ENCODE peak calls at places on chromosomes 5 and 9, in four cellular contexts. Q, O, K and X are unnamed samples. For H3K4me1, the result is how much of the 10 kb centered on the place peaks cover.

GRCh38 chr5:44360919-44361625 is 28.1 kb downstream of the FGF10 start:
- DNase-seq in O (no peak), Q (no peak), K (no peak), X (no peak)

GRCh38 chr5:109062669-109063068 is 315.0 kb downstream of the FER start:
- DNase-seq in Q (no peak), K (no peak), O (no peak), X (no peak)

GRCh38 chr5:112276996-112277395 is 142.1 kb downstream of the EPB41L4A start:
- DNase-seq in O (no peak), K (no peak), Q (peak), X (no peak)

GRCh38 chr9:95516221-95516735 is 493 bp downstream of the PTCH1 start:
- DNase-seq in K (no peak), O (no peak), Q (no peak), X (no peak)

GRCh38 chr5:95261369-95262175 is 23.3 kb downstream of the MCTP1 start:
- DNase-seq in O (no peak), K (peak), Q (peak), X (no peak)

GRCh38 chr5:18305288-18305899 is 671.1 kb downstream of the TAF11L14 start:
- DNase-seq in Q (peak), K (peak), O (no peak), X (peak)

GRCh38 chr9:94222870-94223269 is 36.2 kb upstream of the ZNF169 start:
- DNase-seq in Q (no peak), K (no peak), O (no peak), X (no peak)

GRCh38 chr9:2017209-2017458 is 2.0 kb downstream of the SMARCA2 start:
- DNase-seq in O (no peak), Q (no peak), K (peak), X (no peak)

GRCh38 chr5:96823900-96824351 is 16.2 kb upstream of the ERAP1 start:
- DNase-seq in K (peak), O (no peak), Q (peak), X (no peak)

GRCh38 chr9:93265972-93266371 is 82.0 kb downstream of the WNK2 start:
- DNase-seq in Q (no peak), K (no peak), O (no peak), X (no peak)

GRCh38 chr9:83304686-83305085 is 233.5 kb downstream of the FRMD3 start:
- DNase-seq in Q (no peak), O (peak), K (peak), X (peak)

GRCh38 chr9:6414291-6414690 is 1.3 kb downstream of the UHRF2 start:
- DNase-seq in K (peak), O (no peak), Q (no peak), X (peak)

GRCh38 chr5:116032094-116032517 is at the start of gene ARL14EPL:
- DNase-seq in Q (peak), O (no peak), K (peak), X (peak)

GRCh38 chr9:112793213-112793810 is 42.8 kb downstream of the SNX30 start:
- DNase-seq in K (peak), O (no peak), Q (peak), X (peak)

GRCh38 chr5:85288914-85289313 is 904.2 kb upstream of the EDIL3 start:
- DNase-seq in O (no peak), Q (no peak), K (no peak), X (no peak)

GRCh38 chr9:134323741-134324358 is 2.4 kb upstream of the RXRA start:
- DNase-seq in Q (no peak), O (peak), K (no peak), X (peak)

GRCh38 chr5:131943914-131944313 is 1.5 kb downstream of the MEIKIN start:
- DNase-seq in K (no peak), Q (no peak), O (no peak), X (no peak)

GRCh38 chr5:134245101-134245604 is 19.3 kb upstream of the PPP2CA start:
- DNase-seq in O (peak), Q (peak), K (peak), X (no peak)

GRCh38 chr9:121827251-121827967 is 176.0 kb downstream of the DAB2IP start:
- DNase-seq in Q (no peak), O (no peak), K (no peak), X (no peak)

GRCh38 chr9:97759611-97760288 is 62.6 kb upstream of the XPA start:
- DNase-seq in O (no peak), Q (peak), K (no peak), X (peak)

GRCh38 chr5:87069974-87070608 is 197.6 kb upstream of the RASA1 start:
- DNase-seq in Q (peak), O (no peak), K (peak), X (peak)

GRCh38 chr9:127132921-127133647 is 10.6 kb upstream of the ANGPTL2 start:
- DNase-seq in O (peak), K (no peak), Q (peak), X (peak)

GRCh38 chr5:1502046-1502736 is 21.6 kb downstream of the LPCAT1 start:
- DNase-seq in Q (no peak), O (no peak), K (no peak), X (no peak)

GRCh38 chr5:74414228-74414627 is 226.3 kb downstream of the ENC1 start:
- DNase-seq in K (no peak), Q (no peak), O (no peak), X (no peak)

DNA sequence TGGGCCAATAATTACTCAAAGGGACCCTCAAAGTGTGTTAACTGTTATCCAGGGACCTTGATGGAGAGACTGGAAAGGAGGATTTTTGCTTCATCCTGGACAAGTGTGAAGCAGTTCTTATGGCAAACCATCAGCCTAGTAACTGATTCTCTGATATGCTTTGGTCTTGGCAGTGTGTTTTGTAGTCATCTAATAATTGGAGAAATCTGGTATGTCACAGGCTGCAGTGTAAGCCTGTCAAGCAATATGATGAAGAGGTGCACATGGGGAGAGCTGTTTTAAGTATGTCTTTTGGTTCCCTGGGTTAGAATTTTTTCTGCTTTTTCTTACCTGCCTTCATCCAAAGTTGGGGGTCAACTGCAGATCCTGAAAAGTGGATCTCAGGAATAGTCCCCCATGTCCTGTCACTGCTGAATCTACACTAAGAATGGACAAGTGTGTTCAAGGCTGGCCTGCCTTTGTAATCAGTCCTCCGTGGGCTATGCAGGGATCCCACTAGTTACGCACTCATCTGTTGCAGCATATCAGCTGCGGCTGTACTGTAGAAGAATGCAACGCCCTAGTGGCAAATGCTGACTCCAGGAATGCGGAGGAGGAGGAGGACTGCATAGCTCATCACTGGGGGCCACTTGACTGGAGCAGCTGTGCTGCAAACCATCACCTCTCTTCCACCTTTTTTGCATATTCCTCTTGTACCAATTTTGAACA is 1.9 kb downstream of the SPTAN1 start:
- DNase-seq in K (peak), O (peak), Q (peak), X (peak)
- TF ChIP-seq POLR2A in K (peak), O (no peak), Q (no peak), X (no peak)

DNA sequence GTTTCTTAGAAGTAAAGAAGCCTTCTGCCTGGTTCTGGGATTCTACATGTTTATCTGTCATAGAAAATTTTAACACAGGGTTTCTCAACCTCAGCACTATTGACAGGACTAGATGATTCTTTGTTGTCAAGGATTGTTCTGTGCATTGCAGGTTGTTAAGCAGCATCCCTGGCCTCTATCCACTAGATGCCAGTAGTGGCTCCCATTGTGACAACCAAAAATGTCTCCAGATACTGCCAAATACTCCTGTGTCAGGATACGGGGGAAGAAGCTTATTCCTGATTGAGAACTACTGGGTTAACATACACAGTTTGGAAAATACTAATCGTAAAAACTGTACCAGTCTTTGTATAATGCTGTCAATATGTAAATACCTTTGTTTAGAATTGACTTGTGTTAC is 167.1 kb downstream of the NIPBL start:
- DNase-seq in O (no peak), Q (peak), K (no peak), X (no peak)
- TF ChIP-seq CTCF in O (no peak), Q (peak), K (no peak), X (no peak)

DNA sequence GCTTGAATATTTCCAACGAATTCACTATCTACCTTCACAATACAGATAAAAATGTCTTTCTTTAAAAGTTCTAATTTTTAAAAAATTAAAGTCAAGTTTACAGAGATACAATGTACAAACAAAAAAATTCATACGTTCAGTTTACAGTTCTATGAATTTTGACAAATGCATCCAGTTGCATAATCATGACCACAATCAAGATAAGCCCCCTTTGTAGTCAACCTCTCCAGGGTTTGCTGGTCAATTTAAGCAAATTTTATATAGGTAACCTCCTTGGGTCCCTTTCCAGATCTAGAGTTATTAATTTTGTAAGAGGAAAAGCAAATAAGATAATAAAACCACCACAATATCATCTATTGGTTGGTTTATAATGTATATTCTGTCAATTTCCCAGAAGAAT is 76.3 kb downstream of the MRPS27 start:
- DNase-seq in K (no peak), Q (no peak), O (no peak), X (no peak)
- H3K4me1 ChIP-seq in K (under half), Q (under half), O (under half), X (under half)

GRCh38 chr5:135399838-135400542 is 959 bp upstream of the MACROH2A1 start:
- DNase-seq in O (no peak), Q (no peak), K (no peak), X (no peak)

GRCh38 chr5:135400866-135401265 is 1.8 kb upstream of the MACROH2A1 start:
- DNase-seq in O (no peak), Q (no peak), K (no peak), X (no peak)

GRCh38 chr5:135398160-135398854 is 724 bp downstream of the MACROH2A1 start:
- DNase-seq in K (peak), O (peak), Q (peak), X (peak)

GRCh38 chr5:135396459-135397055 is 2.5 kb downstream of the MACROH2A1 start:
- DNase-seq in Q (no peak), O (no peak), K (no peak), X (no peak)

GRCh38 chr5:135398855-135399837 is at the start of gene MACROH2A1:
- DNase-seq in O (peak), Q (peak), K (peak), X (peak)
- TF ChIP-seq POLR2A in O (peak), Q (peak), K (peak), X (peak)

GRCh38 chr9:69155341-69156030 is 18.6 kb upstream of the TJP2 start:
- DNase-seq in Q (no peak), K (no peak), O (no peak), X (peak)

GRCh38 chr9:69158471-69158870 is 15.6 kb upstream of the TJP2 start:
- DNase-seq in K (no peak), O (no peak), Q (no peak), X (no peak)

GRCh38 chr9:69153707-69154521 is 20.2 kb upstream of the TJP2 start:
- DNase-seq in K (no peak), Q (no peak), O (no peak), X (peak)

GRCh38 chr9:69157751-69158466 is 16.2 kb upstream of the TJP2 start:
- DNase-seq in K (no peak), O (no peak), Q (no peak), X (no peak)
- TF ChIP-seq CTCF in K (peak), O (no peak), Q (peak), X (no peak)